ENCODE peak calls at places on chromosomes 11 and 22, in nine cellular contexts. One of them, this sample, is unnamed.

GRCh38 chr11:116234989-116235567 is 537.7 kb downstream of the BUD13 start:
- DNase-seq in AG04450: no peak
- DNase-seq in CD4-positive, alpha-beta T cell: no peak
- DNase-seq in fibroblast of pulmonary artery: no peak
- DNase-seq in astrocyte of the cerebellum: no peak
- DNase-seq in WERI-Rb-1: no peak
- DNase-seq in B cell: no peak
- DNase-seq in GM12864: no peak
- DNase-seq in HFFc6: no peak
- DNase-seq in this sample: no peak

GRCh38 chr22:43247546-43248260 is 60.8 kb upstream of the TTLL12 start:
- DNase-seq in AG04450: no peak
- DNase-seq in CD4-positive, alpha-beta T cell: no peak
- DNase-seq in fibroblast of pulmonary artery: no peak
- DNase-seq in astrocyte of the cerebellum: no peak
- DNase-seq in WERI-Rb-1: no peak
- DNase-seq in B cell: no peak
- DNase-seq in GM12864: no peak
- DNase-seq in HFFc6: no peak
- DNase-seq in this sample: no peak

GRCh38 chr11:27055065-27055682 is 14.6 kb downstream of the BBOX1 start:
- DNase-seq in AG04450: no peak
- DNase-seq in CD4-positive, alpha-beta T cell: no peak
- DNase-seq in fibroblast of pulmonary artery: peak
- DNase-seq in astrocyte of the cerebellum: peak
- DNase-seq in WERI-Rb-1: no peak
- DNase-seq in B cell: no peak
- DNase-seq in GM12864: no peak
- DNase-seq in HFFc6: no peak
- DNase-seq in this sample: peak

GRCh38 chr11:127683321-127683720 is 682.8 kb upstream of the KIRREL3 start:
- DNase-seq in AG04450: no peak
- DNase-seq in CD4-positive, alpha-beta T cell: no peak
- DNase-seq in fibroblast of pulmonary artery: no peak
- DNase-seq in astrocyte of the cerebellum: no peak
- DNase-seq in WERI-Rb-1: no peak
- DNase-seq in B cell: no peak
- DNase-seq in GM12864: no peak
- DNase-seq in HFFc6: no peak
- DNase-seq in this sample: no peak

GRCh38 chr11:30046211-30046945 is 29.5 kb upstream of the KCNA4 start:
- DNase-seq in AG04450: no peak
- DNase-seq in CD4-positive, alpha-beta T cell: no peak
- DNase-seq in fibroblast of pulmonary artery: no peak
- DNase-seq in astrocyte of the cerebellum: no peak
- DNase-seq in WERI-Rb-1: no peak
- DNase-seq in B cell: no peak
- DNase-seq in GM12864: no peak
- DNase-seq in HFFc6: no peak
- DNase-seq in this sample: no peak

GRCh38 chr11:82003671-82004148 is 730.0 kb downstream of the FAM181B start:
- DNase-seq in AG04450: no peak
- DNase-seq in CD4-positive, alpha-beta T cell: no peak
- DNase-seq in fibroblast of pulmonary artery: no peak
- DNase-seq in astrocyte of the cerebellum: peak
- DNase-seq in WERI-Rb-1: no peak
- DNase-seq in B cell: no peak
- DNase-seq in GM12864: no peak
- DNase-seq in HFFc6: no peak
- DNase-seq in this sample: no peak

GRCh38 chr11:124930799-124931198 is 5.0 kb downstream of the HEPACAM start:
- DNase-seq in AG04450: no peak
- DNase-seq in CD4-positive, alpha-beta T cell: no peak
- DNase-seq in fibroblast of pulmonary artery: no peak
- DNase-seq in astrocyte of the cerebellum: no peak
- DNase-seq in WERI-Rb-1: no peak
- DNase-seq in B cell: no peak
- DNase-seq in GM12864: no peak
- DNase-seq in HFFc6: no peak
- DNase-seq in this sample: no peak

GRCh38 chr11:119832536-119832935 is 103.5 kb upstream of the NECTIN1 start:
- DNase-seq in AG04450: no peak
- DNase-seq in CD4-positive, alpha-beta T cell: no peak
- DNase-seq in fibroblast of pulmonary artery: no peak
- DNase-seq in astrocyte of the cerebellum: no peak
- DNase-seq in WERI-Rb-1: peak
- DNase-seq in B cell: no peak
- DNase-seq in GM12864: no peak
- DNase-seq in HFFc6: no peak
- DNase-seq in this sample: no peak

GRCh38 chr22:45579306-45579705 is 76.6 kb downstream of the FBLN1 start:
- DNase-seq in AG04450: no peak
- DNase-seq in CD4-positive, alpha-beta T cell: no peak
- DNase-seq in fibroblast of pulmonary artery: no peak
- DNase-seq in astrocyte of the cerebellum: no peak
- DNase-seq in WERI-Rb-1: no peak
- DNase-seq in B cell: no peak
- DNase-seq in GM12864: no peak
- DNase-seq in HFFc6: no peak
- DNase-seq in this sample: no peak

GRCh38 chr22:25729016-25729415 is 13.0 kb upstream of the MYO18B start:
- DNase-seq in AG04450: no peak
- DNase-seq in CD4-positive, alpha-beta T cell: no peak
- DNase-seq in fibroblast of pulmonary artery: no peak
- DNase-seq in astrocyte of the cerebellum: no peak
- DNase-seq in WERI-Rb-1: no peak
- DNase-seq in B cell: no peak
- DNase-seq in GM12864: no peak
- DNase-seq in HFFc6: no peak
- DNase-seq in this sample: no peak

GRCh38 chr11:118607401-118608267 is at the start of gene PHLDB1:
- DNase-seq in AG04450: no peak
- DNase-seq in CD4-positive, alpha-beta T cell: peak
- DNase-seq in fibroblast of pulmonary artery: peak
- DNase-seq in astrocyte of the cerebellum: no peak
- DNase-seq in WERI-Rb-1: peak
- DNase-seq in B cell: peak
- DNase-seq in GM12864: no peak
- DNase-seq in HFFc6: peak
- DNase-seq in this sample: no peak

GRCh38 chr22:23826510-23827350 is 12.1 kb downstream of the DERL3 start:
- DNase-seq in AG04450: no peak
- DNase-seq in CD4-positive, alpha-beta T cell: no peak
- DNase-seq in fibroblast of pulmonary artery: no peak
- DNase-seq in astrocyte of the cerebellum: no peak
- DNase-seq in WERI-Rb-1: no peak
- DNase-seq in B cell: no peak
- DNase-seq in GM12864: no peak
- DNase-seq in HFFc6: peak
- DNase-seq in this sample: no peak

GRCh38 chr22:20107951-20108756 is 7.8 kb upstream of the RANBP1 start:
- DNase-seq in AG04450: no peak
- DNase-seq in CD4-positive, alpha-beta T cell: no peak
- DNase-seq in fibroblast of pulmonary artery: no peak
- DNase-seq in astrocyte of the cerebellum: no peak
- DNase-seq in WERI-Rb-1: no peak
- DNase-seq in B cell: no peak
- DNase-seq in GM12864: no peak
- DNase-seq in HFFc6: no peak
- DNase-seq in this sample: no peak

GRCh38 chr11:44923796-44924195 is 26.9 kb downstream of the TP53I11 start:
- DNase-seq in AG04450: no peak
- DNase-seq in CD4-positive, alpha-beta T cell: no peak
- DNase-seq in fibroblast of pulmonary artery: no peak
- DNase-seq in astrocyte of the cerebellum: no peak
- DNase-seq in WERI-Rb-1: no peak
- DNase-seq in B cell: no peak
- DNase-seq in GM12864: no peak
- DNase-seq in HFFc6: no peak
- DNase-seq in this sample: no peak

DNA sequence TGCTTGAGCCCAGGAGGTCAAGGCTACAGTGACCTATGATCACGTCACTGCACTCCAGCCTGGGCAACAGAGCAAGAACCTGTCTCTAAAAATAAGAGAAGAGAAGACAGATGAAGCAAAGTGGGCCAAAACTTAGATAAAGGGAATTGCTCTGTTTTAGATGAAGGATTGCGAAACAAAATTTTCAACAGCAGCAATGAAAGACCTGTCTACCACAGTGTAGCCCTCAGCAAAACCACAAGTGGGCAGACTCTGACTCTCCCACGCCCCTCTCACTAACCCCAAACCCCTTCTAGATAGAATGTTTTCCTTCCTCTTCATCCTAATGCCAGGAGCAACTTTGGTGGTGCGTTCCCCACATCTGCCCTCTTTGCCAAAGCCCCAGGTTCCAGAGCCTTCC is 105.6 kb upstream of the ALDH3B2 start:
- DNase-seq in AG04450: no peak
- DNase-seq in CD4-positive, alpha-beta T cell: no peak
- DNase-seq in fibroblast of pulmonary artery: peak
- DNase-seq in astrocyte of the cerebellum: no peak
- DNase-seq in WERI-Rb-1: no peak
- DNase-seq in B cell: no peak
- DNase-seq in GM12864: no peak
- DNase-seq in HFFc6: no peak
- DNase-seq in this sample: no peak
- TF ChIP-seq CTCF in AG04450: no peak
- TF ChIP-seq CTCF in CD4-positive, alpha-beta T cell: no peak
- TF ChIP-seq CTCF in fibroblast of pulmonary artery: no peak
- TF ChIP-seq CTCF in astrocyte of the cerebellum: no peak
- TF ChIP-seq CTCF in WERI-Rb-1: no peak
- TF ChIP-seq CTCF in B cell: no peak
- TF ChIP-seq CTCF in GM12864: no peak
- TF ChIP-seq CTCF in HFFc6: no peak
- TF ChIP-seq CTCF in this sample: no peak

DNA sequence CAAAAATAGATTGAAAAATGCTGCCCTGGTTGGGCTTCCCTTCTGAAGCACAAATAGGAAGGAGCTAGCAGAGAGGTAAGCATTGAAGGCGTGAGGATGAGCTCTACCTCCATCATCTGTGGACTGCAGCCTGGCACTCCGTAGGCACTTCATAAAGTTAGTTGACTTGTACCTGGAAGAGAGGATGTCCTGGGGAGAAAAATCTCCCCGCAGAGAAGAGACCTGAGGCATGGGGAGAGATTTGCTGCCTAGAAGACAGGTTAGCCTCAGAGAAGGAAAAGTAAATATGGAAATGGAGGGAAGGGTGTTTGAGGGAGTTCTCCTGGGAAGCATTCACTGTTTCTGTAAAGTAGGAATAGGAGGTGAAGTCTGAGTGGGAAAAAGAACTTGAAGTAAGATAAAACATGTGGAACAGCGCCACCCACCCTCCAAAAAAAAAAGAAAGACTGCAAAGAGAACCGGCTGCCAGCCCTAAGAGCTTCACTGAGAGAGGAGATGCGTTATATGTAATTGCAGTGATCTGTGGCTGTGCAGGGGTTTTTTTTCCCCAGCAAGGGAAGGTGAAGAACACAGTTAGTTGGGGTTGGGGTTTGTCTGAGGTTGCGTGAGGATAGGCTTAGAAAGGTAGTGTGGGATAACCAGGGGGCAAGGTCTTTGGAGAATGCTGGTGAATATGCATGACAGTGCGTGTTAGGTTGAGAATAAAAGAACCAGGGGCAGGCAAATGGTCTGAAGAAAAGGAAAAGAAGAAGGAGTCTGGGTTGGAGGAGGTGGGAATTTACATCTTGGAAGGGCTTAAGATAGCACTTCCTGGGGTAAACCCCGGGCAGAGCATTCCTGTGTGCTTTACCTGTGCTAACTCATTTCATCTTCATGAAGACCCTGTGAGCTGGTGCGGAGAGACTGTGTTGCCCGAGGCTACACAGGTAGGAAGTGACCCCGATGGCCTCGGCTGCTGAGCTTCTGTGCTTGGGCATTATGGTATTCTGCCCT is 16.0 kb downstream of the TNRC6B start:
- DNase-seq in AG04450: no peak
- DNase-seq in CD4-positive, alpha-beta T cell: no peak
- DNase-seq in fibroblast of pulmonary artery: peak
- DNase-seq in astrocyte of the cerebellum: no peak
- DNase-seq in WERI-Rb-1: no peak
- DNase-seq in B cell: no peak
- DNase-seq in GM12864: no peak
- DNase-seq in HFFc6: no peak
- DNase-seq in this sample: no peak
- TF ChIP-seq CTCF in AG04450: peak
- TF ChIP-seq CTCF in CD4-positive, alpha-beta T cell: no peak
- TF ChIP-seq CTCF in fibroblast of pulmonary artery: peak
- TF ChIP-seq CTCF in astrocyte of the cerebellum: peak
- TF ChIP-seq CTCF in WERI-Rb-1: peak
- TF ChIP-seq CTCF in B cell: no peak
- TF ChIP-seq CTCF in GM12864: no peak
- TF ChIP-seq CTCF in HFFc6: peak
- TF ChIP-seq CTCF in this sample: peak

DNA sequence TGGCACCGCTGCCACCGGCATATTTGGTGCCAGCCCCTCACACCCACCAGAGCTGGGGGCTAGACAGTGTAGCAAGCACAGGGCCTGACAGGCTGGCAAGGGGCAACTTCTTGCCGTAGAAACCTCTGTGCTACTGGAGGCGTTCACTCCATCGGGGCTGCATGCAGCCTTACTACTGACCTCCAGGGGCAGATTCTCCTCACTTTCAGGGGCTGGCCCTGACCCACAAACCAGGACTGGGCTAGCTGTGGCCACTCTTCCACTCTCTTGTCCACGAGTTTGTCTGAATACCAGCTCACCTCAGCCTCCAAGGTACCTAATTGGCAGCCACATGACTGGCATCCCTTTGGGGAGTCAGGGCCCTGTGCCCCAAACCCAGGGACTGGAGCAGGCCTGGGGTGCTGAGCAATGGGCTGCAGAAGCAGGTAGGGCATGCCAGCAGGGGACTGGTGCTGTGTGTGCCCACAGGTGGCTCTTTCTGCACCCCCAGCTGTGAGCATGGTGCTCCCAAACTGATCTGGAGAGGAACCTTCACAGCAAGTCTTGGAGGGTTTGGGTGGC is 2.1 kb upstream of the LMO1 start:
- DNase-seq in AG04450: no peak
- DNase-seq in CD4-positive, alpha-beta T cell: no peak
- DNase-seq in fibroblast of pulmonary artery: no peak
- DNase-seq in astrocyte of the cerebellum: no peak
- DNase-seq in WERI-Rb-1: peak
- DNase-seq in B cell: no peak
- DNase-seq in GM12864: no peak
- DNase-seq in HFFc6: no peak
- DNase-seq in this sample: no peak
- TF ChIP-seq CTCF in AG04450: peak
- TF ChIP-seq CTCF in CD4-positive, alpha-beta T cell: no peak
- TF ChIP-seq CTCF in fibroblast of pulmonary artery: peak
- TF ChIP-seq CTCF in astrocyte of the cerebellum: peak
- TF ChIP-seq CTCF in WERI-Rb-1: peak
- TF ChIP-seq CTCF in B cell: no peak
- TF ChIP-seq CTCF in GM12864: peak
- TF ChIP-seq CTCF in HFFc6: peak
- TF ChIP-seq CTCF in this sample: peak

DNA sequence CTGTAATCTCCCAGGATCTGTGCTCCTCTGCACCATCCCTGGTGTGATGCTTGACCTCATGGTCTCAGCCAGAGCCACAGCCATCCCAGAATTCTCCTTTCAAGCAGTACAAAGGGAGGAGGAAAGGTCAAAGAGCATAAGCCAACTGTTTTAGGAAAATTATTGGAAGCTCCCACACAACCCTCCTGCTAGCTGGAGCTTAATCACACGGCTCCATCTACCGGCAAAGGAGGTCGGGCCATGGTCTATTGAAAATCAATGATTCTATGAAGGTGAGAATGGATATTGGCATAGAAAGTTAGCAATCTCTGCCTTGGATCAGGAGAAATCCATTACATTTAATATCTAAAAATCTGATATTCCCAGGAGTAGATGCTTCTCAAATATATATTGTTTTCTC is 259.5 kb downstream of the NTM start:
- DNase-seq in AG04450: no peak
- DNase-seq in CD4-positive, alpha-beta T cell: no peak
- DNase-seq in fibroblast of pulmonary artery: no peak
- DNase-seq in astrocyte of the cerebellum: no peak
- DNase-seq in WERI-Rb-1: peak
- DNase-seq in B cell: no peak
- DNase-seq in GM12864: no peak
- DNase-seq in HFFc6: no peak
- DNase-seq in this sample: no peak
- TF ChIP-seq CTCF in AG04450: no peak
- TF ChIP-seq CTCF in CD4-positive, alpha-beta T cell: no peak
- TF ChIP-seq CTCF in fibroblast of pulmonary artery: no peak
- TF ChIP-seq CTCF in astrocyte of the cerebellum: peak
- TF ChIP-seq CTCF in WERI-Rb-1: peak
- TF ChIP-seq CTCF in B cell: no peak
- TF ChIP-seq CTCF in GM12864: no peak
- TF ChIP-seq CTCF in HFFc6: no peak
- TF ChIP-seq CTCF in this sample: peak